ENCODE peak calls at places on chromosome 4, in eight cellular contexts. O, F, P, H, D, M, V and T are unnamed samples.

GRCh38 chr4:133146574-133147198 is 2.4 kb upstream of the PCDH10 start:
- DNase-seq in M (no peak), D (no peak), H (no peak), O (peak), P (peak), V (no peak), F (no peak), T (peak)

GRCh38 chr4:135240796-135241195 is 1039.2 kb upstream of the PABPC4L start:
- DNase-seq in M (no peak), F (no peak), O (no peak), V (no peak), P (no peak), H (no peak), D (no peak), T (no peak)

GRCh38 chr4:55124337-55125076 is 888 bp downstream of the KDR start:
- DNase-seq in P (no peak), O (no peak), V (no peak), H (peak), D (no peak), F (no peak), M (no peak), T (peak)

GRCh38 chr4:8218371-8219050 is 19.4 kb downstream of the SH3TC1 start:
- DNase-seq in O (no peak), H (no peak), F (no peak), P (peak), V (no peak), D (no peak), M (no peak), T (no peak)

GRCh38 chr4:13856387-13856786 is 228.9 kb upstream of the BOD1L1 start:
- DNase-seq in M (no peak), O (no peak), H (no peak), F (no peak), P (no peak), D (no peak), V (no peak), T (no peak)

GRCh38 chr4:8478801-8479744 is 38.5 kb downstream of the TRMT44 start:
- DNase-seq in F (no peak), M (no peak), D (no peak), O (no peak), V (no peak), H (no peak), P (no peak), T (no peak)

GRCh38 chr4:145545538-145546224 is 64.0 kb downstream of the SMAD1 start:
- DNase-seq in M (no peak), P (no peak), D (peak), H (no peak), O (peak), V (no peak), F (no peak), T (no peak)

GRCh38 chr4:185194924-185195632 is 8.7 kb downstream of the CFAP97 start:
- DNase-seq in V (no peak), M (no peak), O (no peak), F (no peak), H (no peak), P (no peak), D (no peak), T (no peak)

GRCh38 chr4:945274-946102 is 13.2 kb downstream of the TMEM175 start:
- DNase-seq in F (no peak), V (no peak), O (no peak), D (no peak), H (no peak), M (no peak), P (no peak), T (no peak)

GRCh38 chr4:179585761-179586160 is 2143.5 kb upstream of the AGA start:
- DNase-seq in F (no peak), M (no peak), P (no peak), O (no peak), V (no peak), D (no peak), H (no peak), T (no peak)

GRCh38 chr4:102521570-102522553 is 20.7 kb downstream of the NFKB1 start:
- DNase-seq in V (no peak), D (no peak), O (no peak), P (no peak), H (no peak), M (no peak), F (no peak), T (no peak)

GRCh38 chr4:174136013-174136412 is 147.5 kb downstream of the FBXO8 start:
- DNase-seq in P (no peak), V (no peak), F (no peak), O (no peak), M (no peak), H (no peak), D (no peak), T (no peak)
- H3K4me3 ChIP-seq in P (no peak), V (peak), F (peak), O (no peak), M (no peak), H (peak), D (no peak), T (no peak)

GRCh38 chr4:153651041-153651960 is 32.8 kb upstream of the TLR2 start:
- DNase-seq in P (peak), H (peak), V (no peak), M (no peak), D (no peak), F (peak), O (no peak), T (no peak)
- TF ChIP-seq POLR2A in P (peak), H (no peak), V (no peak), M (no peak), D (peak), F (no peak), O (no peak), T (no peak)

GRCh38 chr4:95984081-95984480 is 144.2 kb downstream of the PDHA2 start:
- DNase-seq in H (no peak), M (no peak), F (no peak), D (no peak), O (no peak), V (no peak), P (no peak), T (no peak)

GRCh38 chr4:95981591-95981990 is 141.7 kb downstream of the PDHA2 start:
- DNase-seq in F (no peak), H (no peak), V (no peak), P (no peak), O (no peak), D (no peak), M (no peak), T (no peak)

GRCh38 chr4:95980877-95981360 is 141.0 kb downstream of the PDHA2 start:
- DNase-seq in O (no peak), V (no peak), H (no peak), M (no peak), F (no peak), P (no peak), D (no peak), T (no peak)

GRCh38 chr4:95985791-95986190 is 145.9 kb downstream of the PDHA2 start:
- DNase-seq in V (no peak), M (no peak), P (no peak), O (no peak), F (no peak), H (no peak), D (no peak), T (no peak)

GRCh38 chr4:95985051-95985450 is 145.2 kb downstream of the PDHA2 start:
- DNase-seq in F (no peak), O (no peak), P (no peak), H (no peak), D (no peak), M (peak), V (no peak), T (no peak)
- TF ChIP-seq CTCF in F (no peak), O (no peak), P (no peak), H (no peak), D (no peak), M (no peak), V (no peak), T (no peak)

GRCh38 chr4:131347816-131348215 is 1801.3 kb upstream of the PCDH10 start:
- DNase-seq in D (no peak), M (no peak), V (no peak), P (no peak), H (no peak), F (no peak), O (no peak), T (no peak)
- H3K4me3 ChIP-seq in D (no peak), M (peak), V (no peak), P (no peak), H (no peak), F (no peak), O (no peak), T (no peak)

DNA sequence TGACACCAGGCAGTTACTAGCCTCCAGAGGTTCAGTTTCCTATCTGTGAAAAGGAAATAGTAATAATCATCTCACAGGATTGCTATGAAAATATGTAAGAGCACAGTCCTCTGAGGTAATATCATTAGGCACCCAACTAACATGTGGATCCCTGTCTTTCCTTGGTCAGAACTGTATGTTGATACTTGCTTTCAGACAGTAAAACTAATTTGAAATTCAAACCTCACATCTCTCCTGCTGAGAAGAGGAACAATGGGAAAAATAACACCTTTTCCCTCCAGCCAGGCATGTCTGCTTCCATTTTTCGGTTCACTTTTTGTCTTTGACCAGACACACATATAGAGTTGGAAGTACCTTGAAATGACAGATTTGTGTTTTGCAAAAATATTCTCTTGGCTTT is 262.7 kb downstream of the IL15 start:
- DNase-seq in F (no peak), D (no peak), O (no peak), V (no peak), P (no peak), M (no peak), H (no peak), T (no peak)
- TF ChIP-seq POLR2A in F (no peak), D (no peak), O (no peak), V (no peak), P (no peak), M (no peak), H (no peak), T (no peak)